ENCODE peak calls at places on chromosomes 7 and 10, in six cellular contexts. One of them, this sample, is unnamed. For H3K27me3 and H3K36me3, the result is how much of the 10 kb centered on the place peaks cover.

GRCh38 chr10:129685271-129685670 is 218.2 kb downstream of the MGMT start:
- DNase-seq in WERI-Rb-1: no peak
- DNase-seq in effector memory CD4-positive, alpha-beta T cell: no peak
- DNase-seq in psoas muscle: no peak
- DNase-seq in CD8-positive, alpha-beta memory T cell: no peak
- DNase-seq in neural progenitor cell: no peak
- DNase-seq in this sample: no peak

GRCh38 chr7:27157717-27158431 is 1.4 kb upstream of the HOXA7 start:
- DNase-seq in psoas muscle: no peak
- DNase-seq in WERI-Rb-1: peak
- DNase-seq in effector memory CD4-positive, alpha-beta T cell: no peak
- DNase-seq in neural progenitor cell: no peak
- DNase-seq in CD8-positive, alpha-beta memory T cell: no peak
- DNase-seq in this sample: no peak

GRCh38 chr10:28719789-28720436 is 42.6 kb downstream of the BAMBI start:
- DNase-seq in CD8-positive, alpha-beta memory T cell: no peak
- DNase-seq in WERI-Rb-1: no peak
- DNase-seq in neural progenitor cell: no peak
- DNase-seq in psoas muscle: no peak
- DNase-seq in effector memory CD4-positive, alpha-beta T cell: no peak
- DNase-seq in this sample: no peak

GRCh38 chr7:143960813-143961610 is 6.4 kb downstream of the OR2F1 start:
- DNase-seq in WERI-Rb-1: no peak
- DNase-seq in effector memory CD4-positive, alpha-beta T cell: no peak
- DNase-seq in neural progenitor cell: no peak
- DNase-seq in psoas muscle: no peak
- DNase-seq in CD8-positive, alpha-beta memory T cell: no peak
- DNase-seq in this sample: no peak

GRCh38 chr7:42017356-42017986 is 219.5 kb downstream of the GLI3 start:
- DNase-seq in effector memory CD4-positive, alpha-beta T cell: no peak
- DNase-seq in WERI-Rb-1: no peak
- DNase-seq in neural progenitor cell: no peak
- DNase-seq in CD8-positive, alpha-beta memory T cell: no peak
- DNase-seq in psoas muscle: no peak
- DNase-seq in this sample: no peak

GRCh38 chr10:103554488-103555320 is 61.2 kb downstream of the NEURL1 start:
- DNase-seq in WERI-Rb-1: peak
- DNase-seq in neural progenitor cell: peak
- DNase-seq in CD8-positive, alpha-beta memory T cell: no peak
- DNase-seq in effector memory CD4-positive, alpha-beta T cell: no peak
- DNase-seq in psoas muscle: peak
- DNase-seq in this sample: no peak

GRCh38 chr10:92074126-92074887 is 150.7 kb downstream of the BTAF1 start:
- DNase-seq in WERI-Rb-1: no peak
- DNase-seq in psoas muscle: no peak
- DNase-seq in effector memory CD4-positive, alpha-beta T cell: no peak
- DNase-seq in CD8-positive, alpha-beta memory T cell: no peak
- DNase-seq in neural progenitor cell: no peak
- DNase-seq in this sample: no peak

GRCh38 chr7:70646551-70647248 is 485.2 kb upstream of the GALNT17 start:
- DNase-seq in WERI-Rb-1: no peak
- DNase-seq in effector memory CD4-positive, alpha-beta T cell: no peak
- DNase-seq in neural progenitor cell: no peak
- DNase-seq in CD8-positive, alpha-beta memory T cell: no peak
- DNase-seq in psoas muscle: peak
- DNase-seq in this sample: no peak

GRCh38 chr7:13198036-13198435 is 510.6 kb downstream of the ARL4A start:
- DNase-seq in WERI-Rb-1: no peak
- DNase-seq in effector memory CD4-positive, alpha-beta T cell: no peak
- DNase-seq in CD8-positive, alpha-beta memory T cell: no peak
- DNase-seq in neural progenitor cell: no peak
- DNase-seq in psoas muscle: no peak
- DNase-seq in this sample: no peak

GRCh38 chr10:122487231-122487765 is 25.9 kb downstream of the HTRA1 start:
- DNase-seq in psoas muscle: no peak
- DNase-seq in neural progenitor cell: peak
- DNase-seq in effector memory CD4-positive, alpha-beta T cell: no peak
- DNase-seq in CD8-positive, alpha-beta memory T cell: no peak
- DNase-seq in WERI-Rb-1: peak
- DNase-seq in this sample: no peak

GRCh38 chr10:122286872-122287271 is 15.8 kb downstream of the BTBD16 start:
- DNase-seq in neural progenitor cell: peak
- DNase-seq in psoas muscle: peak
- DNase-seq in effector memory CD4-positive, alpha-beta T cell: no peak
- DNase-seq in WERI-Rb-1: peak
- DNase-seq in CD8-positive, alpha-beta memory T cell: no peak
- DNase-seq in this sample: no peak

GRCh38 chr7:150955519-150956394 is 22.4 kb downstream of the KCNH2 start:
- DNase-seq in effector memory CD4-positive, alpha-beta T cell: no peak
- DNase-seq in neural progenitor cell: peak
- DNase-seq in WERI-Rb-1: peak
- DNase-seq in psoas muscle: no peak
- DNase-seq in CD8-positive, alpha-beta memory T cell: no peak
- DNase-seq in this sample: no peak

GRCh38 chr10:91163269-91163708 is 57.2 kb upstream of the PCGF5 start:
- DNase-seq in psoas muscle: peak
- DNase-seq in WERI-Rb-1: peak
- DNase-seq in effector memory CD4-positive, alpha-beta T cell: peak
- DNase-seq in neural progenitor cell: peak
- DNase-seq in CD8-positive, alpha-beta memory T cell: peak
- DNase-seq in this sample: peak

GRCh38 chr7:102297487-102298218 is 11.0 kb downstream of the SH2B2 start:
- DNase-seq in CD8-positive, alpha-beta memory T cell: no peak
- DNase-seq in psoas muscle: no peak
- DNase-seq in effector memory CD4-positive, alpha-beta T cell: no peak
- DNase-seq in WERI-Rb-1: no peak
- DNase-seq in neural progenitor cell: no peak
- DNase-seq in this sample: no peak
- H3K27me3 ChIP-seq in CD8-positive, alpha-beta memory T cell: under half
- H3K27me3 ChIP-seq in psoas muscle: under half
- H3K27me3 ChIP-seq in effector memory CD4-positive, alpha-beta T cell: under half
- H3K27me3 ChIP-seq in WERI-Rb-1: under half
- H3K27me3 ChIP-seq in neural progenitor cell: under half
- H3K27me3 ChIP-seq in this sample: under half

DNA sequence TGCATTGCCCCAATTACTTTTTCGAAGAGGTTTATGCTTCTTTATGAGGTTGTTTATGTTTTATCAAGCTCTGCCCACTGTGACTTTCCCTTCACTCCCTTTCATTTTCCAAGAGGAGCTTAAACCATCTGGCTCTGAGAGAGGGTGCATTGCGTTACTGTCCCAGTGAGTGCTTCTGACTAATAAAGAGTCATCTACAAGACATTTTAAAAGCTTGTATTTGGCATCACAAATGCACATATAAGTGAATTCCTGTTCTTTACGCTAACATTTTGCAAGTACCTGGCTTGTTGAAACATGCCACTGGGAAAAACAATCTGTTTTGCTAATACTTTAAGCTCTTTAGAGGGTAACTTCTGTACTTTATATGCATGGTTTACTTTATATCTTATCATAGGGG is 534.6 kb upstream of the POM121L12 start:
- DNase-seq in psoas muscle: no peak
- DNase-seq in neural progenitor cell: no peak
- DNase-seq in effector memory CD4-positive, alpha-beta T cell: no peak
- DNase-seq in WERI-Rb-1: peak
- DNase-seq in CD8-positive, alpha-beta memory T cell: no peak
- DNase-seq in this sample: no peak
- H3K36me3 ChIP-seq in psoas muscle: under half
- H3K36me3 ChIP-seq in neural progenitor cell: under half
- H3K36me3 ChIP-seq in effector memory CD4-positive, alpha-beta T cell: under half
- H3K36me3 ChIP-seq in WERI-Rb-1: under half
- H3K36me3 ChIP-seq in CD8-positive, alpha-beta memory T cell: under half
- H3K36me3 ChIP-seq in this sample: under half

DNA sequence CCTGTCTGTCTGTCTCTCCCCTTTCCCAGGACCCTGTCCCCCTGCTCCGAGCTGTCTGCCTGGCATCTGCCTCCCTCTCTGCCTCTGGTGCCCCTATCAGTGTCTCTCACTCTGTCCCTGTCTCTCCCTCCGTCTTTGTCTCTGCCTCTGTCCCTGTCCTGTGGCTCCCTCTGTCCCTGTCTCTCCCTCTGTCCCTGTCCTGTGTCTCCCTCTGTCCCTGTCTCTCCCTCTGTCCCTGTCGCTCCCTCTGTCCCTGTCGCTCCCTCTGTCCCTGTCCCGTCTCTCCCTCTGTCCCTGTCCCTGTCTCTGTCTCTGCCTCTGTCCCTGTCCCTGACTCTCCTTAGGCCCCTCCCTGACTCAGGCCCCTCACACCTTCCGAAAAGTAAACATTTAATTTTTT is 75.0 kb upstream of the PAX2 start:
- DNase-seq in neural progenitor cell: no peak
- DNase-seq in CD8-positive, alpha-beta memory T cell: no peak
- DNase-seq in psoas muscle: no peak
- DNase-seq in effector memory CD4-positive, alpha-beta T cell: no peak
- DNase-seq in WERI-Rb-1: no peak
- DNase-seq in this sample: no peak
- H3K27me3 ChIP-seq in neural progenitor cell: half or more
- H3K27me3 ChIP-seq in CD8-positive, alpha-beta memory T cell: under half
- H3K27me3 ChIP-seq in psoas muscle: under half
- H3K27me3 ChIP-seq in effector memory CD4-positive, alpha-beta T cell: under half
- H3K27me3 ChIP-seq in WERI-Rb-1: half or more
- H3K27me3 ChIP-seq in this sample: under half

DNA sequence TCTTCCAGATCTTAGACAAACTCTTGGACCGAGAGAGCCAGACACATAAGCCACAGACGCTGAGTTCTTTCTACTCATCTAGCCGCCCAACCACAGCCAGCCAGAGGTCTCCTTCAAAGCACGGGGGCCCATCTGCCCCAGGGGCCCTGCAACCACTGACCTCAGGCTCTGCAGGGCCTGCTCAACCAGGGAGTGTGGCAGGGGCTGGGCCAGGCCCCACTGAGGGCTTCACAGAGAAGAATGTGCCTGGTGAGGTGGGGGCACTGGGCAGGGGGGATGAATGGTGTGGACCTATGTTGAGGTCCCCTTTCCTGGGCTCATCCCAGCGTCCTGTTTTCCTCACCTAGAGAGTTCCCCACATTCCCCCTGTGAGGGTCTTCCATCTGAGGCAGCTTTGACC is 11.4 kb downstream of the ZSWIM8 start:
- DNase-seq in neural progenitor cell: no peak
- DNase-seq in CD8-positive, alpha-beta memory T cell: no peak
- DNase-seq in effector memory CD4-positive, alpha-beta T cell: no peak
- DNase-seq in psoas muscle: no peak
- DNase-seq in WERI-Rb-1: no peak
- DNase-seq in this sample: no peak
- H3K36me3 ChIP-seq in neural progenitor cell: under half
- H3K36me3 ChIP-seq in CD8-positive, alpha-beta memory T cell: half or more
- H3K36me3 ChIP-seq in effector memory CD4-positive, alpha-beta T cell: half or more
- H3K36me3 ChIP-seq in psoas muscle: under half
- H3K36me3 ChIP-seq in WERI-Rb-1: half or more
- H3K36me3 ChIP-seq in this sample: half or more